ENCODE peak calls at places on chromosomes 12 and 14, in nine cellular contexts. O, H, F, X, Z, B, J, L and G are unnamed samples.

GRCh38 chr12:72074956-72075355 is 136.3 kb downstream of the TPH2 start:
- DNase-seq in O (no peak), H (no peak), F (no peak), X (no peak), Z (no peak), B (no peak), J (no peak), L (no peak), G (no peak)

GRCh38 chr12:74415633-74416032 is 122.0 kb upstream of the ATXN7L3B start:
- DNase-seq in O (no peak), H (no peak), F (no peak), X (no peak), Z (no peak), B (no peak), J (peak; percentile 36), L (peak; percentile 7), G (no peak)

GRCh38 chr14:101333335-101334280 is 227.7 kb upstream of the DIO3 start:
- DNase-seq in O (no peak), H (no peak), F (no peak), X (no peak), Z (no peak), B (no peak), J (no peak), L (no peak), G (no peak)

GRCh38 chr12:98893126-98893525 is 248.0 kb downstream of the APAF1 start:
- DNase-seq in O (no peak), H (no peak), F (no peak), X (no peak), Z (no peak), B (no peak), J (no peak), L (no peak), G (no peak)

GRCh38 chr12:10033783-10034381 is 3.4 kb downstream of the CLEC9A start:
- DNase-seq in O (no peak), H (no peak), F (no peak), X (no peak), Z (no peak), B (no peak), J (no peak), L (no peak), G (no peak)

GRCh38 chr14:102849522-102850379 is 72.5 kb downstream of the TRAF3 start:
- DNase-seq in O (no peak), H (no peak), F (no peak), X (no peak), Z (no peak), B (no peak), J (no peak), L (no peak), G (peak; percentile 42)

GRCh38 chr14:69107407-69108003 is 45.4 kb downstream of the DCAF5 start:
- DNase-seq in O (no peak), H (peak; percentile 51), F (no peak), X (no peak), Z (peak; percentile 20), B (peak; percentile 49), J (peak; percentile 55), L (no peak), G (peak; percentile 48)

GRCh38 chr12:59219148-59219547 is 298.8 kb upstream of the LRIG3 start:
- DNase-seq in O (no peak), H (no peak), F (no peak), X (no peak), Z (no peak), B (no peak), J (no peak), L (no peak), G (no peak)

GRCh38 chr12:43840338-43840737 is 4.5 kb downstream of the TMEM117 start:
- DNase-seq in O (no peak), H (no peak), F (no peak), X (no peak), Z (no peak), B (no peak), J (no peak), L (no peak), G (no peak)

GRCh38 chr12:39005671-39006070 is 100.3 kb upstream of the CPNE8 start:
- DNase-seq in O (no peak), H (no peak), F (no peak), X (no peak), Z (no peak), B (no peak), J (no peak), L (no peak), G (no peak)

GRCh38 chr12:77494306-77494705 is 336.4 kb upstream of the NAV3 start:
- DNase-seq in O (no peak), H (no peak), F (no peak), X (no peak), Z (no peak), B (no peak), J (no peak), L (no peak), G (no peak)

GRCh38 chr14:34684578-34684977 is 29.8 kb downstream of the CFL2 start:
- DNase-seq in O (no peak), H (no peak), F (no peak), X (no peak), Z (no peak), B (no peak), J (no peak), L (no peak), G (no peak)

GRCh38 chr14:54194501-54194900 is 202.3 kb upstream of the CDKN3 start:
- DNase-seq in O (no peak), H (no peak), F (no peak), X (no peak), Z (no peak), B (no peak), J (no peak), L (no peak), G (no peak)

GRCh38 chr12:122825773-122826724 is 9.2 kb upstream of the HIP1R start:
- DNase-seq in O (no peak), H (no peak), F (no peak), X (peak; percentile 59), Z (no peak), B (no peak), J (peak; percentile 79), L (no peak), G (peak; percentile 29)

GRCh38 chr14:38882533-38882932 is 220.5 kb downstream of the SEC23A start:
- DNase-seq in O (no peak), H (no peak), F (no peak), X (no peak), Z (no peak), B (no peak), J (no peak), L (no peak), G (no peak)

GRCh38 chr14:85024931-85025330 is 505.0 kb upstream of the FLRT2 start:
- DNase-seq in O (no peak), H (no peak), F (no peak), X (no peak), Z (no peak), B (no peak), J (no peak), L (no peak), G (no peak)

GRCh38 chr12:6961695-6962284 is 8.7 kb downstream of the PHB2 start:
- DNase-seq in O (peak; percentile 72), H (no peak), F (peak; percentile 53), X (peak; percentile 87), Z (no peak), B (peak; percentile 69), J (peak; percentile 85), L (no peak), G (peak; percentile 78)

GRCh38 chr14:76203086-76204001 is 51.6 kb downstream of the GPATCH2L start:
- DNase-seq in O (no peak), H (peak; percentile 96), F (no peak), X (peak; percentile 59), Z (no peak), B (no peak), J (peak; percentile 77), L (no peak), G (no peak)

GRCh38 chr14:84975503-84975902 is 554.4 kb upstream of the FLRT2 start:
- DNase-seq in O (no peak), H (no peak), F (no peak), X (no peak), Z (no peak), B (no peak), J (no peak), L (no peak), G (no peak)

GRCh38 chr14:77139540-77140342 is 1.9 kb downstream of the ZDHHC22 start:
- DNase-seq in O (no peak), H (no peak), F (no peak), X (no peak), Z (peak; percentile 26), B (no peak), J (peak; percentile 89), L (no peak), G (no peak)

GRCh38 chr14:68172216-68172615 is 352.6 kb downstream of the RAD51B start:
- DNase-seq in O (no peak), H (no peak), F (no peak), X (no peak), Z (no peak), B (no peak), J (no peak), L (no peak), G (no peak)

GRCh38 chr12:124790650-124791400 is 72.8 kb downstream of the SCARB1 start:
- DNase-seq in O (no peak), H (no peak), F (no peak), X (no peak), Z (no peak), B (no peak), J (no peak), L (no peak), G (no peak)

GRCh38 chr12:124397807-124398577 is 103.1 kb downstream of the RFLNA start:
- DNase-seq in O (no peak), H (no peak), F (no peak), X (no peak), Z (no peak), B (peak; percentile 58), J (no peak), L (no peak), G (no peak)

GRCh38 chr14:33402604-33403003 is 463.9 kb downstream of the NPAS3 start:
- DNase-seq in O (no peak), H (no peak), F (peak; percentile 25), X (no peak), Z (no peak), B (peak; percentile 59), J (no peak), L (no peak), G (peak; percentile 9)
- H3K9me3 ChIP-seq in O (no peaks in the 10 kb centered on the region), H (no peaks in the 10 kb centered on the region), F (peaks cover 18% of the 10 kb centered on the region), X (peaks cover 3% of the 10 kb centered on the region), Z (no peaks in the 10 kb centered on the region), B (peaks cover 3% of the 10 kb centered on the region), J (no peaks in the 10 kb centered on the region), L (peaks cover 7% of the 10 kb centered on the region), G (no peaks in the 10 kb centered on the region)

GRCh38 chr12:58030566-58031279 is 89.4 kb downstream of the ATP23 start:
- DNase-seq in O (no peak), H (no peak), F (no peak), X (no peak), Z (no peak), B (no peak), J (no peak), L (no peak), G (no peak)
- H3K9me3 ChIP-seq in O (no peaks in the 10 kb centered on the region), H (peaks cover 6% of the 10 kb centered on the region), F (peaks cover 45% of the 10 kb centered on the region), X (peaks cover 4% of the 10 kb centered on the region), Z (peaks cover 7% of the 10 kb centered on the region), B (peaks cover 6% of the 10 kb centered on the region), J (peaks cover 15% of the 10 kb centered on the region), L (peaks cover 3% of the 10 kb centered on the region), G (no peaks in the 10 kb centered on the region)

GRCh38 chr12:126681676-126682075 is 1585.3 kb upstream of the TMEM132C start:
- DNase-seq in O (no peak), H (no peak), F (no peak), X (no peak), Z (no peak), B (no peak), J (no peak), L (no peak), G (no peak)
- H3K9me3 ChIP-seq in O (no peaks in the 10 kb centered on the region), H (peaks cover 22% of the 10 kb centered on the region), F (peaks cover 7% of the 10 kb centered on the region), X (no peaks in the 10 kb centered on the region), Z (no peaks in the 10 kb centered on the region), B (no peaks in the 10 kb centered on the region), J (no peaks in the 10 kb centered on the region), L (peaks cover 6% of the 10 kb centered on the region), G (no peaks in the 10 kb centered on the region)

GRCh38 chr14:105299654-105300541 is 903 bp downstream of the BRF1 start:
- DNase-seq in O (peak; percentile 77), H (no peak), F (no peak), X (peak; percentile 88), Z (peak; percentile 20), B (no peak), J (no peak), L (no peak), G (peak; percentile 46)
- H3K9me3 ChIP-seq in O (no peaks in the 10 kb centered on the region), H (no peaks in the 10 kb centered on the region), F (no peaks in the 10 kb centered on the region), X (no peaks in the 10 kb centered on the region), Z (no peaks in the 10 kb centered on the region), B (no peaks in the 10 kb centered on the region), J (no peaks in the 10 kb centered on the region), L (no peaks in the 10 kb centered on the region), G (no peaks in the 10 kb centered on the region)